ENCODE peak calls at places on chromosomes 5 and 9, in six cellular contexts. W is ELR, N is GM06990, O is T47D, A is GM23338, C is T-helper 9 cell. F is an unnamed sample.

GRCh38 chr5:114857951-114858401 is 311.7 kb downstream of the TRIM36 start:
- DNase-seq in A (peak; percentile 41), O (peak; percentile 57), N (no peak), W (peak; percentile 20), C (no peak), F (no peak)

GRCh38 chr9:4297151-4297794 is 2.6 kb downstream of the GLIS3 start:
- DNase-seq in N (no peak), A (peak; percentile 84), W (peak; percentile 90), O (peak; percentile 85), C (no peak), F (no peak)

GRCh38 chr5:79829260-79829659 is 139.6 kb downstream of the CMYA5 start:
- DNase-seq in C (no peak), A (peak; percentile 83), O (peak; percentile 42), W (peak; percentile 28), N (no peak), F (peak; percentile 29)

GRCh38 chr5:178941361-178941760 is 363 bp downstream of the ZNF454 start:
- DNase-seq in W (no peak), C (no peak), A (no peak), N (no peak), O (no peak), F (no peak)

GRCh38 chr9:127915801-127916664 is 808 bp downstream of the ST6GALNAC4 start:
- DNase-seq in C (no peak), A (no peak), N (peak; percentile 78), W (no peak), O (no peak), F (no peak)

GRCh38 chr5:42250-42649 is 49.7 kb upstream of the PLEKHG4B start:
- DNase-seq in W (peak; percentile 50), A (peak; percentile 74), C (no peak), N (no peak), O (peak; percentile 82), F (peak; percentile 50)

GRCh38 chr9:79242489-79242888 is 329.3 kb upstream of the TLE4 start:
- DNase-seq in W (no peak), N (no peak), A (no peak), C (no peak), O (no peak), F (no peak)

GRCh38 chr9:96061293-96061987 is 185.9 kb downstream of the ERCC6L2 start:
- DNase-seq in A (peak; percentile 75), W (peak; percentile 53), N (no peak), O (peak; percentile 55), C (peak; percentile 16), F (no peak)

GRCh38 chr5:582936-583635 is 29.1 kb upstream of the CEP72 start:
- DNase-seq in A (no peak), W (no peak), O (no peak), N (no peak), C (no peak), F (no peak)

GRCh38 chr9:118522093-118523028 is 818.2 kb downstream of the TLR4 start:
- DNase-seq in A (peak; percentile 90), O (peak; percentile 20), N (peak; percentile 23), C (no peak), W (peak; percentile 67), F (peak; percentile 64)

GRCh38 chr9:94269264-94269663 is 10.2 kb downstream of the ZNF169 start:
- DNase-seq in O (no peak), W (no peak), C (no peak), A (no peak), N (no peak), F (no peak)

GRCh38 chr9:14687042-14687719 is 6.1 kb downstream of the ZDHHC21 start:
- DNase-seq in N (no peak), C (no peak), W (peak; percentile 83), O (no peak), A (no peak), F (no peak)

F was measured in nephron progenitor cell.